ENCODE peak calls at places on chromosomes 4 and X, in seven cellular contexts. G, V, J, F, Z, R and Q are unnamed samples.

GRCh38 chrX:154307207-154307606 is 11.6 kb downstream of the TKTL1 start:
- DNase-seq in J (no peak), G (no peak), R (no peak), Z (no peak), V (no peak), F (no peak), Q (no peak)

GRCh38 chrX:44489515-44489914 is 53.1 kb downstream of the FUNDC1 start:
- DNase-seq in F (no peak), R (no peak), V (no peak), J (no peak), Z (no peak), G (no peak), Q (no peak)

GRCh38 chr4:38266616-38267015 is 306.4 kb downstream of the PTTG2 start:
- DNase-seq in G (no peak), R (no peak), V (no peak), J (peak), F (peak), Z (no peak), Q (no peak)

GRCh38 chrX:153657161-153657560 is 10.2 kb downstream of the DUSP9 start:
- DNase-seq in R (no peak), J (no peak), F (no peak), G (no peak), Z (no peak), V (no peak), Q (no peak)

GRCh38 chrX:120732461-120732860 is 102.6 kb upstream of the C1GALT1C1 start:
- DNase-seq in V (no peak), F (no peak), G (no peak), J (no peak), R (no peak), Z (no peak), Q (no peak)

GRCh38 chr4:144562019-144562740 is 83.8 kb upstream of the HHIP start:
- DNase-seq in F (no peak), V (no peak), J (no peak), Z (no peak), R (no peak), G (no peak), Q (no peak)

GRCh38 chr4:86451560-86452322 is 91.9 kb upstream of the MAPK10 start:
- DNase-seq in Z (no peak), V (no peak), J (no peak), F (no peak), G (no peak), R (no peak), Q (no peak)

GRCh38 chr4:67366341-67366861 is 178.9 kb downstream of the CENPC start:
- DNase-seq in G (no peak), J (no peak), V (no peak), Z (no peak), F (no peak), R (no peak), Q (no peak)

GRCh38 chr4:48698029-48698901 is 81.8 kb downstream of the FRYL start:
- DNase-seq in G (no peak), V (no peak), F (no peak), J (peak), Z (no peak), R (peak), Q (no peak)

GRCh38 chr4:40912455-40913055 is 162.8 kb downstream of the NSUN7 start:
- DNase-seq in G (no peak), F (no peak), R (no peak), J (no peak), V (no peak), Z (no peak), Q (no peak)

GRCh38 chr4:100022792-100023222 is 72.7 kb upstream of the H2AZ1 start:
- DNase-seq in J (no peak), Z (no peak), F (no peak), V (no peak), G (no peak), R (no peak), Q (no peak)

GRCh38 chr4:140359571-140360427 is 13.6 kb upstream of the SCOC start:
- DNase-seq in Z (peak), V (peak), R (peak), J (peak), F (peak), G (peak), Q (peak)

GRCh38 chr4:8373270-8373972 is 67.1 kb downstream of the ACOX3 start:
- DNase-seq in G (no peak), Z (no peak), R (no peak), F (no peak), V (no peak), J (no peak), Q (no peak)

GRCh38 chr4:43132010-43132582 is 239.6 kb downstream of the GRXCR1 start:
- DNase-seq in G (peak), J (peak), F (peak), Z (peak), V (peak), R (peak), Q (no peak)

GRCh38 chrX:116272328-116272727 is 101.8 kb downstream of the AGTR2 start:
- DNase-seq in V (no peak), R (no peak), J (peak), Z (no peak), G (no peak), F (no peak), Q (peak)

GRCh38 chr4:3689576-3690551 is 76.3 kb upstream of the ADRA2C start:
- DNase-seq in F (no peak), Z (no peak), R (no peak), G (no peak), V (no peak), J (no peak), Q (no peak)

GRCh38 chrX:69539437-69539836 is 35.3 kb downstream of the NALF2 start:
- DNase-seq in G (no peak), R (peak), J (no peak), V (peak), Z (no peak), F (no peak), Q (no peak)

GRCh38 chr4:2343476-2343875 is 75.0 kb downstream of the ZFYVE28 start:
- DNase-seq in F (no peak), Z (no peak), G (peak), J (no peak), V (peak), R (no peak), Q (no peak)

GRCh38 chr4:16627999-16628398 is 270.4 kb downstream of the LDB2 start:
- DNase-seq in V (no peak), Z (no peak), F (no peak), R (no peak), J (peak), G (no peak), Q (no peak)

GRCh38 chrX:116230136-116230886 is 59.8 kb downstream of the AGTR2 start:
- DNase-seq in G (no peak), J (no peak), Z (no peak), R (no peak), F (no peak), V (no peak), Q (no peak)

GRCh38 chr4:23097251-23097650 is 404.5 kb downstream of the GBA3 start:
- DNase-seq in J (peak), R (no peak), F (no peak), G (no peak), V (no peak), Z (no peak), Q (no peak)

GRCh38 chr4:126628933-126629332 is 1003.8 kb upstream of the INTU start:
- DNase-seq in V (no peak), F (no peak), G (no peak), J (no peak), Z (no peak), R (no peak), Q (no peak)

GRCh38 chrX:119692241-119693031 is 532 bp downstream of the SEPTIN6 start:
- DNase-seq in V (peak), R (peak), J (no peak), F (peak), G (peak), Z (peak), Q (no peak)

GRCh38 chr4:40923326-40924095 is 173.8 kb downstream of the NSUN7 start:
- DNase-seq in J (no peak), V (no peak), Z (no peak), R (no peak), F (no peak), G (no peak), Q (no peak)

GRCh38 chr4:123248260-123248659 is 148.3 kb upstream of the SPRY1 start:
- DNase-seq in F (no peak), R (no peak), G (no peak), Z (no peak), J (peak), V (no peak), Q (no peak)

GRCh38 chr4:140243345-140243753 is 89.4 kb upstream of the MAML3 start:
- DNase-seq in F (peak), R (peak), G (peak), V (peak), J (no peak), Z (peak), Q (no peak)

GRCh38 chrX:138708268-138708667 is 3.2 kb downstream of the FGF13 start:
- DNase-seq in J (no peak), V (no peak), R (no peak), F (no peak), Z (no peak), G (no peak), Q (no peak)